ENCODE peak calls at places on chromosomes 11 and 22, in ten cellular contexts. One of them, this sample, is unnamed.

GRCh38 chr22:46959369-46959768 is 196.9 kb downstream of the TBC1D22A start:
- DNase-seq in activated T-cell treated with anti-CD3 and anti-CD28 coated beads for 1 hour: no peak
- DNase-seq in GM04504: no peak
- DNase-seq in AG09309: no peak
- DNase-seq in astrocyte of the hippocampus: no peak
- DNase-seq in Calu3: no peak
- DNase-seq in stimulated activated CD8-positive, alpha-beta memory T cell treated with anti-CD3 and anti-CD28 coated beads, Interleukin-7, amount 100 ng/mL, for 24 hours: no peak
- DNase-seq in germinal center: no peak
- DNase-seq in mucosa of gallbladder: no peak
- DNase-seq in neural progenitor cell: no peak
- DNase-seq in this sample: no peak

GRCh38 chr11:71247551-71248250 is 4.7 kb downstream of the SHANK2 start:
- DNase-seq in stimulated activated CD8-positive, alpha-beta memory T cell treated with anti-CD3 and anti-CD28 coated beads, Interleukin-7, amount 100 ng/mL, for 24 hours: no peak
- DNase-seq in astrocyte of the hippocampus: no peak
- DNase-seq in germinal center: no peak
- DNase-seq in AG09309: no peak
- DNase-seq in activated T-cell treated with anti-CD3 and anti-CD28 coated beads for 1 hour: no peak
- DNase-seq in Calu3: no peak
- DNase-seq in GM04504: no peak
- DNase-seq in neural progenitor cell: peak
- DNase-seq in mucosa of gallbladder: no peak
- DNase-seq in this sample: no peak

GRCh38 chr11:85946221-85946620 is 91.0 kb downstream of the CCDC83 start:
- DNase-seq in AG09309: no peak
- DNase-seq in GM04504: no peak
- DNase-seq in stimulated activated CD8-positive, alpha-beta memory T cell treated with anti-CD3 and anti-CD28 coated beads, Interleukin-7, amount 100 ng/mL, for 24 hours: no peak
- DNase-seq in astrocyte of the hippocampus: peak
- DNase-seq in Calu3: no peak
- DNase-seq in mucosa of gallbladder: no peak
- DNase-seq in activated T-cell treated with anti-CD3 and anti-CD28 coated beads for 1 hour: no peak
- DNase-seq in germinal center: no peak
- DNase-seq in neural progenitor cell: no peak
- DNase-seq in this sample: no peak

GRCh38 chr22:37193629-37194191 is 5.7 kb upstream of the C1QTNF6 start:
- DNase-seq in astrocyte of the hippocampus: no peak
- DNase-seq in activated T-cell treated with anti-CD3 and anti-CD28 coated beads for 1 hour: no peak
- DNase-seq in GM04504: no peak
- DNase-seq in Calu3: no peak
- DNase-seq in AG09309: no peak
- DNase-seq in stimulated activated CD8-positive, alpha-beta memory T cell treated with anti-CD3 and anti-CD28 coated beads, Interleukin-7, amount 100 ng/mL, for 24 hours: peak
- DNase-seq in germinal center: no peak
- DNase-seq in mucosa of gallbladder: no peak
- DNase-seq in neural progenitor cell: no peak
- DNase-seq in this sample: no peak

GRCh38 chr11:66906077-66906929 is 49.4 kb downstream of the LRFN4 start:
- DNase-seq in stimulated activated CD8-positive, alpha-beta memory T cell treated with anti-CD3 and anti-CD28 coated beads, Interleukin-7, amount 100 ng/mL, for 24 hours: no peak
- DNase-seq in neural progenitor cell: peak
- DNase-seq in astrocyte of the hippocampus: no peak
- DNase-seq in AG09309: no peak
- DNase-seq in mucosa of gallbladder: no peak
- DNase-seq in Calu3: no peak
- DNase-seq in germinal center: no peak
- DNase-seq in activated T-cell treated with anti-CD3 and anti-CD28 coated beads for 1 hour: no peak
- DNase-seq in GM04504: no peak
- DNase-seq in this sample: peak

GRCh38 chr11:623349-623869 is 1.3 kb downstream of the CDHR5 start:
- DNase-seq in stimulated activated CD8-positive, alpha-beta memory T cell treated with anti-CD3 and anti-CD28 coated beads, Interleukin-7, amount 100 ng/mL, for 24 hours: no peak
- DNase-seq in mucosa of gallbladder: no peak
- DNase-seq in germinal center: no peak
- DNase-seq in AG09309: no peak
- DNase-seq in neural progenitor cell: no peak
- DNase-seq in astrocyte of the hippocampus: no peak
- DNase-seq in GM04504: no peak
- DNase-seq in activated T-cell treated with anti-CD3 and anti-CD28 coated beads for 1 hour: no peak
- DNase-seq in Calu3: no peak
- DNase-seq in this sample: no peak

GRCh38 chr22:36833073-36833472 is 16.2 kb upstream of the PVALB start:
- DNase-seq in astrocyte of the hippocampus: no peak
- DNase-seq in neural progenitor cell: no peak
- DNase-seq in AG09309: no peak
- DNase-seq in mucosa of gallbladder: no peak
- DNase-seq in Calu3: no peak
- DNase-seq in stimulated activated CD8-positive, alpha-beta memory T cell treated with anti-CD3 and anti-CD28 coated beads, Interleukin-7, amount 100 ng/mL, for 24 hours: no peak
- DNase-seq in activated T-cell treated with anti-CD3 and anti-CD28 coated beads for 1 hour: no peak
- DNase-seq in GM04504: no peak
- DNase-seq in germinal center: peak
- DNase-seq in this sample: no peak

GRCh38 chr22:46931881-46932280 is 169.4 kb downstream of the TBC1D22A start:
- DNase-seq in GM04504: no peak
- DNase-seq in germinal center: no peak
- DNase-seq in AG09309: no peak
- DNase-seq in mucosa of gallbladder: no peak
- DNase-seq in stimulated activated CD8-positive, alpha-beta memory T cell treated with anti-CD3 and anti-CD28 coated beads, Interleukin-7, amount 100 ng/mL, for 24 hours: no peak
- DNase-seq in activated T-cell treated with anti-CD3 and anti-CD28 coated beads for 1 hour: no peak
- DNase-seq in astrocyte of the hippocampus: peak
- DNase-seq in neural progenitor cell: no peak
- DNase-seq in Calu3: no peak
- DNase-seq in this sample: no peak

GRCh38 chr22:37892566-37893338 is 13.3 kb upstream of the MICALL1 start:
- DNase-seq in GM04504: no peak
- DNase-seq in germinal center: no peak
- DNase-seq in mucosa of gallbladder: peak
- DNase-seq in Calu3: no peak
- DNase-seq in AG09309: no peak
- DNase-seq in activated T-cell treated with anti-CD3 and anti-CD28 coated beads for 1 hour: no peak
- DNase-seq in astrocyte of the hippocampus: peak
- DNase-seq in neural progenitor cell: no peak
- DNase-seq in stimulated activated CD8-positive, alpha-beta memory T cell treated with anti-CD3 and anti-CD28 coated beads, Interleukin-7, amount 100 ng/mL, for 24 hours: no peak
- DNase-seq in this sample: no peak

GRCh38 chr11:12949456-12949855 is 59.7 kb upstream of the RASSF10 start:
- DNase-seq in activated T-cell treated with anti-CD3 and anti-CD28 coated beads for 1 hour: no peak
- DNase-seq in stimulated activated CD8-positive, alpha-beta memory T cell treated with anti-CD3 and anti-CD28 coated beads, Interleukin-7, amount 100 ng/mL, for 24 hours: no peak
- DNase-seq in Calu3: no peak
- DNase-seq in neural progenitor cell: no peak
- DNase-seq in GM04504: no peak
- DNase-seq in astrocyte of the hippocampus: no peak
- DNase-seq in AG09309: no peak
- DNase-seq in germinal center: no peak
- DNase-seq in mucosa of gallbladder: no peak
- DNase-seq in this sample: no peak

GRCh38 chr22:50193621-50194020 is 7.2 kb upstream of the SELENOO start:
- DNase-seq in germinal center: no peak
- DNase-seq in AG09309: no peak
- DNase-seq in Calu3: no peak
- DNase-seq in mucosa of gallbladder: no peak
- DNase-seq in stimulated activated CD8-positive, alpha-beta memory T cell treated with anti-CD3 and anti-CD28 coated beads, Interleukin-7, amount 100 ng/mL, for 24 hours: no peak
- DNase-seq in neural progenitor cell: no peak
- DNase-seq in astrocyte of the hippocampus: no peak
- DNase-seq in activated T-cell treated with anti-CD3 and anti-CD28 coated beads for 1 hour: no peak
- DNase-seq in GM04504: no peak
- DNase-seq in this sample: no peak

GRCh38 chr11:27460158-27460565 is 12.4 kb downstream of the LGR4 start:
- DNase-seq in activated T-cell treated with anti-CD3 and anti-CD28 coated beads for 1 hour: no peak
- DNase-seq in AG09309: no peak
- DNase-seq in mucosa of gallbladder: no peak
- DNase-seq in stimulated activated CD8-positive, alpha-beta memory T cell treated with anti-CD3 and anti-CD28 coated beads, Interleukin-7, amount 100 ng/mL, for 24 hours: no peak
- DNase-seq in GM04504: no peak
- DNase-seq in astrocyte of the hippocampus: no peak
- DNase-seq in neural progenitor cell: no peak
- DNase-seq in germinal center: no peak
- DNase-seq in Calu3: no peak
- DNase-seq in this sample: no peak

GRCh38 chr22:26502688-26503561 is 9.3 kb downstream of the TFIP11 start:
- DNase-seq in mucosa of gallbladder: peak
- DNase-seq in germinal center: peak
- DNase-seq in stimulated activated CD8-positive, alpha-beta memory T cell treated with anti-CD3 and anti-CD28 coated beads, Interleukin-7, amount 100 ng/mL, for 24 hours: no peak
- DNase-seq in AG09309: no peak
- DNase-seq in Calu3: peak
- DNase-seq in neural progenitor cell: peak
- DNase-seq in activated T-cell treated with anti-CD3 and anti-CD28 coated beads for 1 hour: peak
- DNase-seq in GM04504: no peak
- DNase-seq in astrocyte of the hippocampus: peak
- DNase-seq in this sample: peak